ENCODE peak calls at places on chromosomes 5 and 9, in ten cellular contexts. E is heart left ventricle, V is sigmoid colon, N is thyroid gland, T is astrocyte of the spinal cord, U is dorsolateral prefrontal cortex, R is AG10803, C is MCF 10A, O is lower lobe of right lung, H is cardiac muscle cell. S is an unnamed sample.

GRCh38 chr5:91214571-91214970 is 168.5 kb downstream of the ARRDC3 start:
- DNase-seq in E (no peak), V (no peak), N (no peak), T (no peak), U (no peak), R (no peak), C (no peak), O (no peak), H (no peak), S (no peak)

GRCh38 chr5:68347549-68347948 is 132.0 kb downstream of the PIK3R1 start:
- DNase-seq in E (no peak), V (no peak), N (no peak), T (no peak), U (no peak), R (no peak), C (no peak), O (no peak), H (no peak), S (no peak)

GRCh38 chr9:132487351-132487791 is 77.4 kb downstream of the CFAP77 start:
- DNase-seq in E (no peak), V (no peak), N (no peak), T (no peak), U (no peak), R (no peak), C (no peak), O (no peak), H (no peak), S (no peak)

GRCh38 chr9:136742640-136743391 is at the start of gene LCN10:
- DNase-seq in E (no peak), V (no peak), N (peak; percentile 81), T (no peak), U (no peak), R (no peak), C (no peak), O (no peak), H (no peak), S (peak; percentile 75)

GRCh38 chr5:124289641-124290201 is 456.7 kb downstream of the ZNF608 start:
- DNase-seq in E (peak; percentile 29), V (no peak), N (peak; percentile 83), T (no peak), U (peak; percentile 50), R (no peak), C (peak; percentile 49), O (peak; percentile 44), H (no peak), S (no peak)

GRCh38 chr9:111484564-111484878 is 338 bp upstream of the ECPAS start:
- DNase-seq in E (no peak), V (no peak), N (no peak), T (no peak), U (no peak), R (no peak), C (no peak), O (no peak), H (no peak), S (no peak)

GRCh38 chr5:74761241-74761640 is 5.7 kb downstream of the GFM2 start:
- DNase-seq in E (no peak), V (no peak), N (no peak), T (no peak), U (no peak), R (no peak), C (no peak), O (no peak), H (no peak), S (no peak)

GRCh38 chr9:35749515-35750255 is 598 bp downstream of the RGP1 start:
- DNase-seq in E (no peak), V (no peak), N (peak; percentile 65), T (no peak), U (peak; percentile 48), R (no peak), C (peak; percentile 40), O (peak; percentile 67), H (no peak), S (no peak)

DNA sequence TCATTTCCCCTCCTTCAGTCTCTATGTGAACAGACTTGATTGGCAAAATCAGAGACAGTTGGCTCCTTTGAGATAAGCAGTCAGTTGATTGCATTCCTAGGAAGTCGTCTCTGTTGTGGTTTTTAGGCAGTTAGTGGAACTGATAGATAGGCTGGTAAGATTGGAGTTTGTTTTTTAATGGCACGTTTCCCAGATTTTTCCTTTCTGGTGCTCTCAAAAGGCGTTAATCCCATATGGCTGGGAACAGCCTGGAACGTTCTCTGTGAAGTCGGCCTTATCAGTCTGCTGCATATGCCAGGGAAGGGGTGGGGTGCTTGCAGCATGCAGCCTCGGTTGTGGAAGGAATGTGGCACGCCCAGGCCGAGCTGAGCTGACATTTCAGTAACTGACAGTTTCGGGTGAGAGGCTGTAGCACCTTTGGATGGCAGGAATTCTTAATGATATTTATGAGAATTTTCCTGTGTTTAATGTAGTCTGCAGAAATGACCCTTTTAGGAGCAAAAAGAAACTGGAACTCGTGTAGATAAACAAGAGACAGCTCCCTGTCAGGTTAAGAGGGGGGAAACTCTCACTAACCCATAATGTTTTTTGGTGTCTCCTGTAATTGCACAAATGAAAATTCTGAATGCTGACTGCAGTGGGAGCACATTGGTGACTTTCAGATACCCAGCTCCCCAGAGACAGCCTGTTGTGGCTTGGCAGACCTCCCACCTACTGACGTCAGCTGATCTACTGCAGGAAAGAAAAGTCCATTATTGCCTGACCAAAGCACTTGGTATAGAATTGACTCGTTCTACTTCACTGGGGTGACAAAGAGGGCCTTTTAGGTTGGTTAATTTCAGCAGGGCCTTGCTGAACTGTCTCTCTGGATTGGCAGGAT is 6.3 kb downstream of the SPTAN1 start:
- DNase-seq in E (peak; percentile 89), V (peak; percentile 94), N (peak; percentile 87), T (peak; percentile 94), U (peak; percentile 79), R (peak; percentile 86), C (peak; percentile 77), O (peak; percentile 74), H (peak; percentile 93), S (no peak)
- TF ChIP-seq CTCF in E (no peak), V (no peak), N (no peak), T (no peak), U (no peak), R (no peak), C (no peak), O (no peak), H (no peak), S (no peak)

GRCh38 chr5:181173420-181174342 is 26.3 kb downstream of the OR2V2 start:
- DNase-seq in E (no peak), V (no peak), N (no peak), T (peak; percentile 67), U (no peak), R (peak; percentile 37), C (peak; percentile 87), O (no peak), H (peak; percentile 35), S (no peak)

GRCh38 chr5:181170996-181171395 is 23.6 kb downstream of the OR2V2 start:
- DNase-seq in E (no peak), V (no peak), N (no peak), T (peak; percentile 57), U (no peak), R (peak; percentile 69), C (no peak), O (no peak), H (no peak), S (no peak)

GRCh38 chr5:181171782-181172181 is 24.4 kb downstream of the OR2V2 start:
- DNase-seq in E (no peak), V (no peak), N (no peak), T (no peak), U (no peak), R (no peak), C (no peak), O (no peak), H (no peak), S (no peak)

GRCh38 chr5:181170237-181170830 is 22.9 kb downstream of the OR2V2 start:
- DNase-seq in E (no peak), V (no peak), N (no peak), T (no peak), U (no peak), R (no peak), C (peak; percentile 52), O (no peak), H (no peak), S (no peak)

DNA sequence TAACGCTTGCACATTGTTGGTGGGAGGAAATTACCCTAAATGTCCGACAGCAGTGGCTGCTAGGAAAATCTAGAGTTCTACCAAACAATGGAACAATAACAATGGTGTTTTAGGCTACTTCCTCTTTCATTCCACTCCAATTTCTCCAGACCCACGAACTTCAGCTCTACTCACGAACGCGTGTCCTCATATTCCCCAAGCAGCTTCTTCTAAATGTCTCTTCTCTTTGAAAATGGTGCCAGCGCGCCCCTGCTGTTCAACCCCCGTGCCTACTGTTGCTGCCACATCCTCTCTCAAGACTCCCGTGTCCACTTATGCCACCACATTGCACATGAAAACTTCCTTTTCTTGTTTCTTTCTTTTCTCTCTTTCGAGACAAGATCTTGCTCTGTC is 25.6 kb downstream of the OR2V2 start:
- DNase-seq in E (no peak), V (no peak), N (no peak), T (no peak), U (no peak), R (no peak), C (no peak), O (no peak), H (no peak), S (no peak)
- TF ChIP-seq CTCF in E (no peak), V (no peak), N (no peak), T (no peak), U (no peak), R (no peak), C (peak; percentile 16), O (no peak), H (no peak), S (peak; percentile 28)

GRCh38 chr9:88007291-88007650 is 32.9 kb upstream of the CDK20 start:
- DNase-seq in E (no peak), V (no peak), N (no peak), T (peak; percentile 3), U (no peak), R (peak; percentile 3), C (no peak), O (no peak), H (no peak), S (no peak)

GRCh38 chr9:88013607-88014006 is 39.3 kb upstream of the CDK20 start:
- DNase-seq in E (no peak), V (no peak), N (no peak), T (no peak), U (no peak), R (no peak), C (no peak), O (no peak), H (no peak), S (no peak)

GRCh38 chr9:88013051-88013450 is 38.7 kb upstream of the CDK20 start:
- DNase-seq in E (no peak), V (no peak), N (no peak), T (no peak), U (no peak), R (no peak), C (no peak), O (no peak), H (no peak), S (no peak)

GRCh38 chr9:88006511-88007290 is 32.4 kb upstream of the CDK20 start:
- DNase-seq in E (no peak), V (no peak), N (no peak), T (no peak), U (no peak), R (no peak), C (no peak), O (no peak), H (no peak), S (no peak)

DNA sequence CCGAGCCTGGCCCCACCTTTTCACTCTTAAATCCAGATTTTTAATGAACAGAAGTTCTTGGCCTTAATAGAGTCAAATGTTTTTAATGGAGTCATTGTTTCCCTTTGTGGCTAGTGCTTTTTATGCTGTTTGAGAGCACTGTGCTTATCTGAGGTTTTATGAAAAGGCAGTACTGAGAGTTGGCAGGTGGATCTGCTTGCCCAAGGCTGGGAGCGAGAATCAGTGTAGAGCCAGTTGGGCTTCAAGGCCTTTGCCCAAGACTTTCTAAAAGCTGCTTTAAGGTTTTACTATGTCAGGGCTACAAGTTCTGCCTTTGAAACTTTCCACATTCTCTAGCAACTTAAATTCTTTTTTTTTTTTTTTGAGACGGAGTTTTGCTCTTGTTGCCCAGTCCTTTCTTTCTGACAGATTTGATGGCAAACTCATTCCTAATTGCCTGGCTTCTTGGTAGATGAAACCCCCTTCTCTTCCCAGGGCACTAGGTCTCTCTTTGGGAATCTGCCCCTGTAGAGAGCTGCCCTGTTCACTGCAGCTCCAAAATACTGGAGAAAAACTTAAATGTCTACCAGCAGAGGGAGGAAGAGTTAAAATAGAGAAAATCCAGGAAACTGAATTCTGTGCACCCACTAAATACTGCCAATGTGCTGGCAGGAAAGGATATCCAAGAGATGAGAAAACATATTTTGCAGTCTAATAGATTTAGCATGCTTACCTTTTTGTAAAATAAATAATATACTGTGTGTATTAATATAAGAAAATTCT is 36.9 kb upstream of the CDK20 start:
- DNase-seq in E (no peak), V (no peak), N (no peak), T (no peak), U (no peak), R (peak; percentile 23), C (peak; percentile 23), O (no peak), H (peak; percentile 44), S (no peak)
- TF ChIP-seq CTCF in E (peak; percentile 11), V (no peak), N (no peak), T (peak; percentile 26), U (peak; percentile 27), R (peak; percentile 46), C (peak; percentile 31), O (no peak), H (peak; percentile 48), S (peak; percentile 45)

GRCh38 chr5:73170522-73170921 is 2.5 kb upstream of the TMEM174 start:
- DNase-seq in E (no peak), V (no peak), N (no peak), T (no peak), U (no peak), R (no peak), C (peak; percentile 62), O (no peak), H (peak; percentile 62), S (no peak)
- TF ChIP-seq CTCF in E (peak; percentile 28), V (no peak), N (no peak), T (peak; percentile 54), U (peak; percentile 54), R (peak; percentile 46), C (peak; percentile 23), O (peak; percentile 46), H (peak; percentile 92), S (peak; percentile 47)

S was measured in progenitor cell of endocrine pancreas.